ENCODE peak calls at places on chromosomes 2 and 18, in nine cellular contexts. B, P, R, J, S, W, N, H and K are unnamed samples.

GRCh38 chr18:44320619-44321460 is 359.8 kb upstream of the SETBP1 start:
- DNase-seq in J (no peak), R (no peak), B (no peak), N (no peak), P (no peak), W (no peak), S (no peak), H (no peak), K (peak)

GRCh38 chr18:48741866-48742265 is 203.0 kb downstream of the CTIF start:
- DNase-seq in H (no peak), W (no peak), S (no peak), J (no peak), N (no peak), P (no peak), R (no peak), B (no peak), K (no peak)

GRCh38 chr2:38095996-38096861 is 20.3 kb upstream of the CYP1B1 start:
- DNase-seq in H (no peak), W (peak), J (no peak), P (no peak), S (no peak), B (no peak), N (no peak), R (no peak), K (peak)

GRCh38 chr2:55883339-55883738 is 40.2 kb downstream of the EFEMP1 start:
- DNase-seq in B (no peak), J (no peak), R (no peak), P (no peak), S (no peak), H (peak), N (no peak), W (peak), K (peak)

GRCh38 chr2:28419003-28419704 is 26.5 kb downstream of the FOSL2 start:
- DNase-seq in R (no peak), J (no peak), P (no peak), W (no peak), S (no peak), N (no peak), H (no peak), B (no peak), K (no peak)

GRCh38 chr2:190334479-190335224 is 8.7 kb upstream of the INPP1 start:
- DNase-seq in P (no peak), H (no peak), R (no peak), B (no peak), J (no peak), S (no peak), N (peak), W (no peak), K (no peak)

GRCh38 chr2:216803803-216804202 is 56.1 kb downstream of the TNP1 start:
- DNase-seq in J (no peak), W (peak), R (no peak), P (peak), H (no peak), S (no peak), B (no peak), N (no peak), K (peak)

GRCh38 chr2:164792316-164793127 is 49.1 kb downstream of the COBLL1 start:
- DNase-seq in S (no peak), H (no peak), R (no peak), W (no peak), P (no peak), J (no peak), N (no peak), B (no peak), K (no peak)

GRCh38 chr2:43347751-43348150 is 121.3 kb upstream of the ZFP36L2 start:
- DNase-seq in B (no peak), N (no peak), H (no peak), P (no peak), W (no peak), J (no peak), S (no peak), R (no peak), K (no peak)